ENCODE peak calls at places on chromosomes 4 and X, in eight cellular contexts. One of them, this sample, is unnamed. For H3K9me3, the result is how much of the 10 kb centered on the place peaks cover.

GRCh38 chr4:5199142-5199541 is 147.9 kb downstream of the STK32B start:
- DNase-seq in tibial artery: no peak
- DNase-seq in effector memory CD4-positive, alpha-beta T cell: no peak
- DNase-seq in A549: no peak
- DNase-seq in GM23248: no peak
- DNase-seq in stomach: no peak
- DNase-seq in psoas muscle: no peak
- DNase-seq in right atrium auricular region: no peak
- DNase-seq in this sample: no peak

GRCh38 chr4:24743931-24744330 is 51.4 kb upstream of the SOD3 start:
- DNase-seq in right atrium auricular region: no peak
- DNase-seq in GM23248: no peak
- DNase-seq in tibial artery: no peak
- DNase-seq in effector memory CD4-positive, alpha-beta T cell: no peak
- DNase-seq in A549: no peak
- DNase-seq in psoas muscle: no peak
- DNase-seq in stomach: no peak
- DNase-seq in this sample: peak

GRCh38 chr4:78395642-78396041 is 155.9 kb upstream of the ANXA3 start:
- DNase-seq in GM23248: no peak
- DNase-seq in psoas muscle: no peak
- DNase-seq in tibial artery: no peak
- DNase-seq in right atrium auricular region: no peak
- DNase-seq in effector memory CD4-positive, alpha-beta T cell: no peak
- DNase-seq in stomach: no peak
- DNase-seq in A549: no peak
- DNase-seq in this sample: no peak

GRCh38 chr4:78675325-78675724 is 100.8 kb upstream of the BMP2K start:
- DNase-seq in tibial artery: no peak
- DNase-seq in stomach: no peak
- DNase-seq in right atrium auricular region: no peak
- DNase-seq in A549: no peak
- DNase-seq in effector memory CD4-positive, alpha-beta T cell: no peak
- DNase-seq in GM23248: no peak
- DNase-seq in psoas muscle: no peak
- DNase-seq in this sample: no peak

GRCh38 chr4:184504385-184504784 is 30.0 kb upstream of the IRF2 start:
- DNase-seq in right atrium auricular region: no peak
- DNase-seq in stomach: no peak
- DNase-seq in GM23248: no peak
- DNase-seq in tibial artery: no peak
- DNase-seq in A549: no peak
- DNase-seq in effector memory CD4-positive, alpha-beta T cell: no peak
- DNase-seq in psoas muscle: no peak
- DNase-seq in this sample: no peak

GRCh38 chr4:56874166-56874565 is 33.5 kb upstream of the REST start:
- DNase-seq in psoas muscle: no peak
- DNase-seq in stomach: no peak
- DNase-seq in right atrium auricular region: no peak
- DNase-seq in A549: no peak
- DNase-seq in tibial artery: no peak
- DNase-seq in GM23248: no peak
- DNase-seq in effector memory CD4-positive, alpha-beta T cell: no peak
- DNase-seq in this sample: peak

GRCh38 chrX:49233176-49233575 is at the start of gene CACNA1F:
- DNase-seq in tibial artery: no peak
- DNase-seq in right atrium auricular region: no peak
- DNase-seq in GM23248: no peak
- DNase-seq in psoas muscle: no peak
- DNase-seq in stomach: no peak
- DNase-seq in A549: no peak
- DNase-seq in effector memory CD4-positive, alpha-beta T cell: no peak
- DNase-seq in this sample: no peak

GRCh38 chr4:159047478-159048165 is 55.3 kb upstream of the RAPGEF2 start:
- DNase-seq in GM23248: peak
- DNase-seq in right atrium auricular region: no peak
- DNase-seq in stomach: no peak
- DNase-seq in tibial artery: no peak
- DNase-seq in effector memory CD4-positive, alpha-beta T cell: no peak
- DNase-seq in psoas muscle: no peak
- DNase-seq in A549: no peak
- DNase-seq in this sample: no peak

GRCh38 chr4:26183017-26183416 is 137.8 kb upstream of the RBPJ start:
- DNase-seq in A549: no peak
- DNase-seq in right atrium auricular region: no peak
- DNase-seq in stomach: no peak
- DNase-seq in tibial artery: no peak
- DNase-seq in GM23248: peak
- DNase-seq in psoas muscle: no peak
- DNase-seq in effector memory CD4-positive, alpha-beta T cell: no peak
- DNase-seq in this sample: no peak

GRCh38 chrX:74506310-74507115 is 85.2 kb downstream of the SLC16A2 start:
- DNase-seq in right atrium auricular region: no peak
- DNase-seq in stomach: no peak
- DNase-seq in A549: no peak
- DNase-seq in effector memory CD4-positive, alpha-beta T cell: no peak
- DNase-seq in GM23248: no peak
- DNase-seq in tibial artery: no peak
- DNase-seq in psoas muscle: no peak
- DNase-seq in this sample: no peak

GRCh38 chr4:1367230-1367935 is 20.4 kb downstream of the UVSSA start:
- DNase-seq in psoas muscle: no peak
- DNase-seq in tibial artery: no peak
- DNase-seq in effector memory CD4-positive, alpha-beta T cell: no peak
- DNase-seq in right atrium auricular region: no peak
- DNase-seq in A549: no peak
- DNase-seq in GM23248: no peak
- DNase-seq in stomach: no peak
- DNase-seq in this sample: no peak

GRCh38 chr4:78293841-78294301 is 236.7 kb downstream of the FRAS1 start:
- DNase-seq in tibial artery: no peak
- DNase-seq in psoas muscle: no peak
- DNase-seq in effector memory CD4-positive, alpha-beta T cell: no peak
- DNase-seq in right atrium auricular region: no peak
- DNase-seq in GM23248: peak
- DNase-seq in stomach: no peak
- DNase-seq in A549: peak
- DNase-seq in this sample: no peak

GRCh38 chrX:113947548-113947947 is 636.3 kb upstream of the HTR2C start:
- DNase-seq in right atrium auricular region: no peak
- DNase-seq in GM23248: no peak
- DNase-seq in effector memory CD4-positive, alpha-beta T cell: no peak
- DNase-seq in psoas muscle: no peak
- DNase-seq in A549: peak
- DNase-seq in tibial artery: no peak
- DNase-seq in stomach: no peak
- DNase-seq in this sample: no peak

GRCh38 chrX:28312965-28313364 is 274.3 kb upstream of the IL1RAPL1 start:
- DNase-seq in tibial artery: no peak
- DNase-seq in GM23248: no peak
- DNase-seq in psoas muscle: no peak
- DNase-seq in A549: no peak
- DNase-seq in right atrium auricular region: no peak
- DNase-seq in effector memory CD4-positive, alpha-beta T cell: no peak
- DNase-seq in stomach: no peak
- DNase-seq in this sample: no peak

GRCh38 chr4:113397114-113397701 is 347.8 kb downstream of the ANK2 start:
- DNase-seq in GM23248: peak
- DNase-seq in A549: no peak
- DNase-seq in effector memory CD4-positive, alpha-beta T cell: no peak
- DNase-seq in right atrium auricular region: no peak
- DNase-seq in tibial artery: no peak
- DNase-seq in psoas muscle: no peak
- DNase-seq in stomach: no peak
- DNase-seq in this sample: no peak

GRCh38 chrX:78555401-78555980 is 103.6 kb downstream of the RTL3 start:
- DNase-seq in GM23248: peak
- DNase-seq in stomach: no peak
- DNase-seq in A549: no peak
- DNase-seq in effector memory CD4-positive, alpha-beta T cell: no peak
- DNase-seq in tibial artery: no peak
- DNase-seq in psoas muscle: no peak
- DNase-seq in right atrium auricular region: no peak
- DNase-seq in this sample: no peak

GRCh38 chrX:101237041-101237440 is 17.5 kb downstream of the DRP2 start:
- DNase-seq in effector memory CD4-positive, alpha-beta T cell: no peak
- DNase-seq in right atrium auricular region: no peak
- DNase-seq in GM23248: no peak
- DNase-seq in tibial artery: no peak
- DNase-seq in stomach: no peak
- DNase-seq in A549: no peak
- DNase-seq in psoas muscle: no peak
- DNase-seq in this sample: no peak

GRCh38 chr4:123667496-123667895 is 270.9 kb downstream of the SPRY1 start:
- DNase-seq in GM23248: peak
- DNase-seq in A549: no peak
- DNase-seq in psoas muscle: no peak
- DNase-seq in tibial artery: no peak
- DNase-seq in effector memory CD4-positive, alpha-beta T cell: no peak
- DNase-seq in stomach: no peak
- DNase-seq in right atrium auricular region: no peak
- DNase-seq in this sample: no peak

GRCh38 chr4:30416547-30416946 is 303.6 kb upstream of the PCDH7 start:
- DNase-seq in right atrium auricular region: no peak
- DNase-seq in tibial artery: no peak
- DNase-seq in GM23248: no peak
- DNase-seq in stomach: no peak
- DNase-seq in effector memory CD4-positive, alpha-beta T cell: no peak
- DNase-seq in psoas muscle: no peak
- DNase-seq in A549: no peak
- DNase-seq in this sample: no peak

DNA sequence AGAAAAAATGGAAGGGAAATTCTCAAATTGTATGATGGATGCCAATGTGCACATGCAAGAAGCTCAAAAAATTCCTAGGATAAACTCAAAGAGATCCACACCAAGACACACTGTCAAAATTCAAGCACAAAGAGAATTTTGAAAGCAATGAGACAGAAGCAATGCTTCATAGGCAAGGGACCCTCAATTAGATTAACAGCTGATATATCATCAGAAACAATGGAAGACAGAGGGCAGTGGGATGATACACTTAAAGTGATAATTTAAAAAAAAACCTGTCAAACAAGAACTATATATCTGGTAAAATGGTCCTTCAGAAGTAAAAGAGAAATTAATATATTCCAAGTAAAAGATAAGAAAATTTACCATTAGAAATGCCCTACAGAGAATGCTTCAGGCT is 306.3 kb upstream of the PCDH7 start:
- DNase-seq in stomach: no peak
- DNase-seq in psoas muscle: no peak
- DNase-seq in tibial artery: no peak
- DNase-seq in right atrium auricular region: no peak
- DNase-seq in effector memory CD4-positive, alpha-beta T cell: no peak
- DNase-seq in GM23248: peak
- DNase-seq in A549: no peak
- DNase-seq in this sample: no peak
- H3K9me3 ChIP-seq in stomach: under half
- H3K9me3 ChIP-seq in psoas muscle: under half
- H3K9me3 ChIP-seq in tibial artery: under half
- H3K9me3 ChIP-seq in right atrium auricular region: under half
- H3K9me3 ChIP-seq in effector memory CD4-positive, alpha-beta T cell: under half
- H3K9me3 ChIP-seq in GM23248: under half
- H3K9me3 ChIP-seq in A549: under half
- H3K9me3 ChIP-seq in this sample: under half

GRCh38 chr4:110619401-110620247 is 3.3 kb downstream of the PITX2 start:
- DNase-seq in tibial artery: no peak
- DNase-seq in stomach: no peak
- DNase-seq in right atrium auricular region: no peak
- DNase-seq in GM23248: no peak
- DNase-seq in effector memory CD4-positive, alpha-beta T cell: no peak
- DNase-seq in psoas muscle: no peak
- DNase-seq in A549: no peak
- DNase-seq in this sample: no peak
- H3K9me3 ChIP-seq in tibial artery: under half
- H3K9me3 ChIP-seq in stomach: under half
- H3K9me3 ChIP-seq in right atrium auricular region: under half
- H3K9me3 ChIP-seq in GM23248: under half
- H3K9me3 ChIP-seq in effector memory CD4-positive, alpha-beta T cell: under half
- H3K9me3 ChIP-seq in psoas muscle: under half
- H3K9me3 ChIP-seq in A549: under half
- H3K9me3 ChIP-seq in this sample: under half

GRCh38 chr4:129062580-129062979 is 30.8 kb downstream of the SCLT1 start:
- DNase-seq in tibial artery: no peak
- DNase-seq in psoas muscle: no peak
- DNase-seq in GM23248: no peak
- DNase-seq in A549: no peak
- DNase-seq in stomach: no peak
- DNase-seq in right atrium auricular region: no peak
- DNase-seq in effector memory CD4-positive, alpha-beta T cell: no peak
- DNase-seq in this sample: no peak

GRCh38 chr4:129064717-129065116 is 28.6 kb downstream of the SCLT1 start:
- DNase-seq in GM23248: peak
- DNase-seq in tibial artery: no peak
- DNase-seq in right atrium auricular region: no peak
- DNase-seq in A549: no peak
- DNase-seq in stomach: no peak
- DNase-seq in psoas muscle: no peak
- DNase-seq in effector memory CD4-positive, alpha-beta T cell: no peak
- DNase-seq in this sample: no peak

GRCh38 chr4:129059028-129059427 is 34.3 kb downstream of the SCLT1 start:
- DNase-seq in right atrium auricular region: no peak
- DNase-seq in A549: no peak
- DNase-seq in effector memory CD4-positive, alpha-beta T cell: no peak
- DNase-seq in psoas muscle: no peak
- DNase-seq in GM23248: no peak
- DNase-seq in stomach: no peak
- DNase-seq in tibial artery: no peak
- DNase-seq in this sample: no peak

GRCh38 chr4:129063640-129064039 is 29.7 kb downstream of the SCLT1 start:
- DNase-seq in effector memory CD4-positive, alpha-beta T cell: no peak
- DNase-seq in psoas muscle: no peak
- DNase-seq in right atrium auricular region: no peak
- DNase-seq in tibial artery: no peak
- DNase-seq in GM23248: no peak
- DNase-seq in stomach: no peak
- DNase-seq in A549: no peak
- DNase-seq in this sample: no peak
- H3K9me3 ChIP-seq in effector memory CD4-positive, alpha-beta T cell: under half
- H3K9me3 ChIP-seq in psoas muscle: under half
- H3K9me3 ChIP-seq in right atrium auricular region: under half
- H3K9me3 ChIP-seq in tibial artery: under half
- H3K9me3 ChIP-seq in GM23248: under half
- H3K9me3 ChIP-seq in stomach: under half
- H3K9me3 ChIP-seq in A549: under half
- H3K9me3 ChIP-seq in this sample: under half

DNA sequence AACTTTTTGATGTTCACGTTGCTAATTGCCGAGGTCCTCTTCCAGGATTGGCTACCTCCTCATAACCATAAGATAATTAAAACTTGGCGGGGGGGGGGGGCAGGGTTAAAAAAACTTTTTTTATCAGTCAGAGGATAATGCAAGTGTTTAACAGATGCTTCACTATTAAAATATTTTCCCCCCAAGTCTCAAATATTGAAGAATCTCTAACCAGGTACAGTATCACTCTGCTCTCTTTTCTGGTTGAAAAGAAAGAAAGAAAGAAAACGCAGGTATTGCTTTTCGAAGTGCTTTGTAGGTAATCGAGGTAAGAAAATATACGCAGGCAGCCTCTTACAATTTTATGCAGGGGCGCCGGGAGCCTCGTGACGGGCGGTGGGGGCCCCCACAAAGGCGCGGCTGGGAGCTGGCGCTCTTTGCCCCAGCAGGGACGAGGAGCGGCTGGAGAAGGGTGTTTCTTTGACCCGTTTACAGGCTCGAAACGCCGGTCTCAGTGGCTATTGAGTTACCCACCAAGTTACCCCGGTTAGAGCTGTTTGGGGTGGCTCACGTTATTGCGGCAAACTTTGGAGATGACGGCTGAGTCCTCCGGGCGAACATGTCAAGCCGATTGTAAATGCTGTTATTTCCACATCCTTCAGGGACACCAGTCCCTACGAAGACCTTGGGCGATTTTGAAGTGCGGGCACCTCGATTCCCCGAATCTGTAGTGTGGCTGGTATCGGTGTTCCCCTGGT is 465 bp upstream of the HAND2 start:
- DNase-seq in psoas muscle: no peak
- DNase-seq in effector memory CD4-positive, alpha-beta T cell: no peak
- DNase-seq in right atrium auricular region: no peak
- DNase-seq in tibial artery: no peak
- DNase-seq in GM23248: peak
- DNase-seq in stomach: no peak
- DNase-seq in A549: no peak
- DNase-seq in this sample: no peak
- H3K9me3 ChIP-seq in psoas muscle: under half
- H3K9me3 ChIP-seq in effector memory CD4-positive, alpha-beta T cell: under half
- H3K9me3 ChIP-seq in right atrium auricular region: under half
- H3K9me3 ChIP-seq in tibial artery: under half
- H3K9me3 ChIP-seq in GM23248: under half
- H3K9me3 ChIP-seq in stomach: under half
- H3K9me3 ChIP-seq in A549: under half
- H3K9me3 ChIP-seq in this sample: under half

This sample was measured in iPS DF 6.9.